ENCODE peak calls at places on chromosomes 7 and 10, in eight cellular contexts. J is fibroblast of gingiva, Y is cardiac muscle cell, R is GM23338, O is NCI-H446 treated with DMSO at 0.1 percent for 48 hours, D is pons, X is nucleus accumbens, V is GM18507. C is an unnamed sample.

GRCh38 chr7:26060713-26061339 is 91.2 kb upstream of the NFE2L3 start:
- DNase-seq in J (no peak), Y (no peak), R (no peak), O (peak), D (no peak), X (no peak), V (no peak), C (no peak)

GRCh38 chr7:5892498-5892897 is 6.0 kb upstream of the CCZ1 start:
- DNase-seq in J (no peak), Y (no peak), R (no peak), O (no peak), D (no peak), X (no peak), V (no peak), C (no peak)

GRCh38 chr10:3136763-3137611 is 35.6 kb downstream of the PITRM1 start:
- DNase-seq in J (peak), Y (no peak), R (no peak), O (no peak), D (peak), X (no peak), V (no peak), C (peak)

GRCh38 chr10:14383266-14383665 is 52.5 kb upstream of the FRMD4A start:
- DNase-seq in J (no peak), Y (no peak), R (no peak), O (no peak), D (no peak), X (no peak), V (no peak), C (no peak)

GRCh38 chr7:123797673-123798526 is 47.1 kb upstream of the HYAL4 start:
- DNase-seq in J (peak), Y (peak), R (peak), O (peak), D (peak), X (no peak), V (no peak), C (peak)

GRCh38 chr10:132385721-132386418 is 11.1 kb upstream of the PWWP2B start:
- DNase-seq in J (no peak), Y (no peak), R (no peak), O (no peak), D (no peak), X (no peak), V (no peak), C (no peak)

GRCh38 chr7:130921391-130922180 is 187.6 kb upstream of the KLF14 start:
- DNase-seq in J (peak), Y (peak), R (peak), O (peak), D (peak), X (no peak), V (no peak), C (peak)

GRCh38 chr10:23293145-23293724 is 51.4 kb downstream of the C10orf67 start:
- DNase-seq in J (peak), Y (peak), R (peak), O (no peak), D (peak), X (no peak), V (no peak), C (peak)

GRCh38 chr10:93461124-93461806 is 20.9 kb downstream of the MYOF start:
- DNase-seq in J (peak), Y (no peak), R (no peak), O (no peak), D (no peak), X (no peak), V (no peak), C (no peak)

GRCh38 chr7:1611708-1612241 is 41.9 kb upstream of the PSMG3 start:
- DNase-seq in J (peak), Y (no peak), R (no peak), O (no peak), D (peak), X (no peak), V (no peak), C (peak)

GRCh38 chr10:74977913-74978847 is 133.3 kb upstream of the SAMD8 start:
- DNase-seq in J (no peak), Y (no peak), R (no peak), O (no peak), D (no peak), X (no peak), V (peak), C (no peak)

GRCh38 chr7:78134256-78134655 is 335.7 kb downstream of the PHTF2 start:
- DNase-seq in J (peak), Y (peak), R (peak), O (peak), D (peak), X (no peak), V (no peak), C (peak)

GRCh38 chr10:102654566-102654965 is 10.3 kb downstream of the TRIM8 start:
- DNase-seq in J (no peak), Y (no peak), R (no peak), O (no peak), D (no peak), X (no peak), V (no peak), C (no peak)

GRCh38 chr10:3274414-3274813 is 101.8 kb upstream of the PITRM1 start:
- DNase-seq in J (no peak), Y (no peak), R (no peak), O (no peak), D (no peak), X (no peak), V (no peak), C (no peak)

GRCh38 chr10:78963074-78964034 is 105.4 kb upstream of the ZMIZ1 start:
- DNase-seq in J (no peak), Y (no peak), R (no peak), O (peak), D (no peak), X (no peak), V (no peak), C (no peak)

GRCh38 chr10:122462533-122463465 is 1.4 kb downstream of the HTRA1 start:
- DNase-seq in J (peak), Y (peak), R (no peak), O (no peak), D (no peak), X (no peak), V (no peak), C (no peak)

C was measured in midbrain.